ENCODE peak calls at places on chromosomes 4 and X, in four cellular contexts. E is K562, I is endothelial cell of umbilical vein, C is GM12878. M is an unnamed sample.
A peak's percentile ranks its signal among the peaks of the same experiment; 100 is the strongest.

GRCh38 chr4:97984545-97985131 is 158.6 kb downstream of the STPG2 start:
- DNase-seq in I (peak; percentile 33), C (no peak), E (peak; percentile 4), M (no peak)

GRCh38 chrX:41616935-41617334 is 71.8 kb upstream of the GPR34 start:
- DNase-seq in I (no peak), E (peak; percentile 15), C (no peak), M (no peak)

GRCh38 chrX:155070038-155070437 is 898 bp downstream of the CMC4 start:
- DNase-seq in I (no peak), C (no peak), E (peak; percentile 16), M (no peak)

GRCh38 chrX:52368368-52369055 is at the start of gene XAGE2:
- DNase-seq in E (no peak), I (no peak), C (no peak), M (no peak)

GRCh38 chr4:101597204-101597603 is 193.3 kb upstream of the BANK1 start:
- DNase-seq in I (no peak), E (peak; percentile 5), C (peak; percentile 5), M (no peak)

GRCh38 chr4:107349732-107350131 is 313.6 kb upstream of the DKK2 start:
- DNase-seq in I (no peak), C (no peak), E (no peak), M (no peak)

GRCh38 chr4:182225257-182225852 is 17.8 kb upstream of the TENM3 start:
- DNase-seq in C (no peak), I (no peak), E (no peak), M (no peak)

GRCh38 chr4:134885436-134885835 is 683.8 kb upstream of the PABPC4L start:
- DNase-seq in C (no peak), E (no peak), I (no peak), M (no peak)

GRCh38 chr4:109410776-109411175 is 22.8 kb upstream of the SEC24B start:
- DNase-seq in I (no peak), E (no peak), C (no peak), M (peak; percentile 53)

GRCh38 chr4:1991596-1992434 is 17.0 kb downstream of the NELFA start:
- DNase-seq in I (no peak), C (no peak), E (no peak), M (no peak)

GRCh38 chr4:158999166-158999682 is 103.7 kb upstream of the RAPGEF2 start:
- DNase-seq in C (no peak), I (no peak), E (no peak), M (no peak)

GRCh38 chr4:90137545-90137944 is 10.4 kb downstream of the CCSER1 start:
- DNase-seq in E (no peak), I (peak; percentile 26), C (no peak), M (peak; percentile 7)

GRCh38 chr4:169619518-169619957 is 840 bp upstream of the CLCN3 start:
- DNase-seq in E (peak; percentile 76), C (no peak), I (peak; percentile 73), M (peak; percentile 54)

GRCh38 chr4:97153042-97153441 is 990.2 kb downstream of the STPG2 start:
- DNase-seq in I (peak; percentile 36), E (no peak), C (no peak), M (no peak)

GRCh38 chr4:101277661-101278060 is 69.7 kb downstream of the PPP3CA start:
- DNase-seq in C (no peak), I (no peak), E (no peak), M (peak; percentile 81)

GRCh38 chr4:72846280-72847111 is 223.0 kb downstream of the COX18 start:
- DNase-seq in E (peak; percentile 84), I (no peak), C (no peak), M (no peak)

GRCh38 chr4:139144161-139144859 is 32.7 kb downstream of the ELF2 start:
- DNase-seq in C (no peak), E (no peak), I (no peak), M (peak; percentile 66)

GRCh38 chr4:8609406-8609805 is 16.8 kb downstream of the CPZ start:
- DNase-seq in E (no peak), I (no peak), C (no peak), M (no peak)

DNA sequence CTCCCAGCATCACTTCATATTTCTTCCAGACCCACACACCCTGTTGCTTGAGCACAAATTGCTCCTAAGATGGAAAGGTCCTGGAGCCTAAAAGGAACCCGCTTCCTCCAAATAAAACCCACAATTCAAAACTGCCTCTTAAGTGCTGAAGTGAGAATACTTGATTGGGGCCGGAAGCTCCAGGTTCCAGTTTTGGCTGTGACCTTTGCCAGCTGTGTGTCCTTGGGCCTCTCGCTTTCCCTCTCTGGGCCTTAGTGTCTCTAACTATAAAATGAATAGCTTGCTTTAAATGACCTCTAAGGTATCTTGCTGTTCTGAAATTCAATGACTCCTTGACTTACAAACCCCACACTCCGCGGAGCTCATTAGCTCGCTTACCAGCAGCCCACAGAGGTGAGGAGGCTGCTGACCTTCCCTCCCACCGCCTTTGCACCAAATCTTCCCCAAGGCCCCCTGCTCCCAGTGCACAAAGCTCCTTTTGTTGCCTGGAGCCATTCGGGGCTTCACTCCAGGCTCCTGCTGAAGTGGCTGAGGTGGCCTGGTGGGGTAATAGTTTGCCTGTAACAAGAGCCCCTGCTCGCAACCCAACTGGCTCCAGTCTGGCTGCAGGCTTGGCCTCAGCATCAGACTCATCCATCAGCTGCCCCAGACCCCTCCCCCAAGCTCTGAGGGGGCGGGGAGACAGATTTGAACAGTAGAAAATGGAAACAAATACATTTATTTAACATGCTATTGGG is 21.8 kb downstream of the STARD8 start:
- DNase-seq in E (no peak), I (no peak), C (no peak), M (no peak)
- TF ChIP-seq FOS in E (no peak), I (no peak), C (no peak), M (no peak)

DNA sequence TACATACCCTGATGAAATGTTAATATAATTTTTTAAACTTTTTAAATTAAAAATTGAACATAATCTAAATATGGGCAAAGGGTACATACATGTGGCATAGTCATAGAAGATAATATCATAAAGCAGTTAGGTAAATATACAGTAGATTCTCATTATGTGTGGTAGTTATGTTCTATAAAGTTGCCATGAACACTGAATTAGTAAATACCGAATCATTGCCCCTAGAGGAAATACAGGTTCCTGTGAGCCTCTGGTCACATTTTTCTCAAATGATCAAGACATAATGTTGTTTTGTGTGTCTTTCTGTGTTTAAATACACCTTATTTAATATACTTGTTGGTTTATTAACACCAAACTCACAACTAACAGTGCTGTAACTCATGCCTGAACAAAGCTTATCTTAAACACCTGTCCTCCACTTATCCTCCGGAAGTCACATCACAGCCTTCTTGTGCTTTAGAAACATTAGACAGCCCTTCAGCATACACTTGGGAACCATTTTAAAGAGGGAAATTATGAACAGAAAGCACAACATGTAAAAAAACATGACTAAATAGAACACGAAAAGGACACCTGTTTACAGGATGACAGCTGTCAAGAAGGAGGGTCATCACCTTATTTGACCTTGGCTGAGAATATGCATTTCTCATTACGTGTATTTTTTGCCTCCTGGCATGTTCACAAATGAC is 169.4 kb upstream of the NAP1L5 start:
- DNase-seq in I (peak; percentile 83), E (no peak), C (no peak), M (peak; percentile 61)
- TF ChIP-seq FOS in I (peak; percentile 85), E (no peak), C (no peak), M (no peak)

GRCh38 chrX:21645437-21646220 is 12.5 kb downstream of the KLHL34 start:
- DNase-seq in E (no peak), C (no peak), I (no peak), M (no peak)
- TF ChIP-seq FOS in E (no peak), C (no peak), I (no peak), M (no peak)

GRCh38 chrX:153862369-153863250 is 23.4 kb downstream of the L1CAM start:
- DNase-seq in I (no peak), C (no peak), E (no peak), M (no peak)
- TF ChIP-seq FOS in I (no peak), C (no peak), E (no peak), M (no peak)

GRCh38 chrX:11267311-11267910 is 25.8 kb upstream of the AMELX start:
- DNase-seq in I (no peak), E (no peak), C (no peak), M (no peak)

GRCh38 chrX:11266329-11266830 is 26.8 kb upstream of the AMELX start:
- DNase-seq in C (no peak), E (peak; percentile 26), I (peak; percentile 1), M (no peak)

GRCh38 chrX:11272290-11272689 is 20.9 kb upstream of the AMELX start:
- DNase-seq in I (no peak), E (no peak), C (no peak), M (no peak)

GRCh38 chrX:11269996-11270395 is 23.2 kb upstream of the AMELX start:
- DNase-seq in E (no peak), C (no peak), I (no peak), M (no peak)

GRCh38 chrX:11269006-11269405 is 24.2 kb upstream of the AMELX start:
- DNase-seq in E (peak; percentile 63), I (no peak), C (no peak), M (no peak)
- TF ChIP-seq FOS in E (no peak), I (no peak), C (no peak), M (no peak)

GRCh38 chrX:79366888-79367749 is at the start of gene ITM2A:
- DNase-seq in E (peak; percentile 85), C (no peak), I (peak; percentile 0), M (no peak)
- TF ChIP-seq FOS in E (no peak), C (no peak), I (no peak), M (no peak)

GRCh38 chrX:49029876-49030275 is 13.3 kb downstream of the TFE3 start:
- DNase-seq in E (no peak), I (no peak), C (no peak), M (no peak)
- TF ChIP-seq FOS in E (no peak), I (no peak), C (no peak), M (no peak)

DNA sequence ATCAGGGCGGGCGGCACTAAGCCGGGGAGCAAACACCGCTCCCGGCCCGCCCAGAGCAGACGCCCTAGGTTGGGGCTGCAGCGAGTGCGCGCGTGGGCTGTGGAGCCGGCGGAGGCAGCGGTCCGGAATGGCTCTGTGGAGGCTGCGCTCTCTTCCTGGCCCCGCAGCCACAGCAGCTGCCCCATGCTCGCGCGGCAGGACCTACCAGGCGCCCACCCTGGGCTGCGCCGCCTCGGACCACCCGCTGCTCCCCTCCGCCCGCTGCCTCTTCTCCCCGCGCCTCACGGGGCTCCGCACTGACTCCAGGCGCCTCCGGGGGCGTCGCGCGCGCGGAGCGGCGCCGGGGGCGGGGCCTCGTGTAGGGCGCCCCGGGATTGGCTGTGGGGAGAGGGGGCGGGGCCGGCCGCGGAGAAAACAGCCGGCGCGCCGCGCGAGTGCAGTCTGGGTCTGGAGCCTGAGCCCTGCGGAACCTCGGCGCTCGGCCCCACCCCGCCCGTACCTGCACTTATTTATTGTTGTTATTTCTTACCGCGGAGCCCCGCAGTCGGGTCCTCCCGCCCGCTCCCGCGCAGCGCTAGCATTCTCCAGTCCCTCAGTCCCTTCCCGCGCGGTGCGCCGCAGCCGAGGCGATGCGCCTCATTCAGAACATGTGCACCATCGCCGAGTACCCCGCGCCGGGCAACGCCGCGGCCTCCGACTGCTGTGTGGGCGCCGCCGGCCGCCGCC is at the start of gene RASL11B:
- DNase-seq in C (peak; percentile 4), I (peak; percentile 78), E (peak; percentile 88), M (peak; percentile 52)
- TF ChIP-seq FOS in C (no peak), I (no peak), E (no peak), M (no peak)

M was measured in IMR-90.